ENCODE peak calls at places on chromosomes 6 and 20, in six cellular contexts. C, B, L, H, K and M are unnamed samples.

GRCh38 chr6:104281370-104281769 is 578.3 kb downstream of the HACE1 start:
- DNase-seq in C (no peak), B (no peak), L (no peak), H (no peak), K (no peak), M (no peak)

GRCh38 chr6:90676516-90676915 is 89.6 kb upstream of the MAP3K7 start:
- DNase-seq in C (no peak), B (no peak), L (no peak), H (no peak), K (no peak), M (no peak)

GRCh38 chr6:110188791-110189190 is 8.6 kb downstream of the CDC40 start:
- DNase-seq in C (no peak), B (no peak), L (no peak), H (peak), K (no peak), M (no peak)

GRCh38 chr20:13430346-13431002 is 208.3 kb downstream of the TASP1 start:
- DNase-seq in C (no peak), B (no peak), L (peak), H (peak), K (no peak), M (no peak)

GRCh38 chr6:158640519-158640918 is 4.0 kb downstream of the DYNLT1 start:
- DNase-seq in C (no peak), B (no peak), L (no peak), H (no peak), K (peak), M (no peak)

GRCh38 chr6:142900467-142900961 is 44.5 kb downstream of the HIVEP2 start:
- DNase-seq in C (no peak), B (no peak), L (no peak), H (peak), K (peak), M (peak)

GRCh38 chr6:46746691-46747090 is at the start of gene ANKRD66:
- DNase-seq in C (no peak), B (no peak), L (no peak), H (no peak), K (no peak), M (no peak)

GRCh38 chr6:82955841-82956240 is 109.8 kb downstream of the UBE3D start:
- DNase-seq in C (no peak), B (no peak), L (no peak), H (peak), K (no peak), M (no peak)

GRCh38 chr20:3796477-3797225 is 541 bp downstream of the CDC25B start:
- DNase-seq in C (no peak), B (no peak), L (no peak), H (no peak), K (peak), M (no peak)

GRCh38 chr6:89002523-89002922 is 39.1 kb upstream of the RNGTT start:
- DNase-seq in C (no peak), B (no peak), L (no peak), H (no peak), K (no peak), M (no peak)

GRCh38 chr6:44775121-44775520 is 387.6 kb downstream of the CDC5L start:
- DNase-seq in C (no peak), B (no peak), L (no peak), H (no peak), K (no peak), M (no peak)

GRCh38 chr6:53866231-53866630 is 71.4 kb downstream of the LRRC1 start:
- DNase-seq in C (no peak), B (no peak), L (no peak), H (peak), K (no peak), M (no peak)

GRCh38 chr20:18416478-18416877 is 50.4 kb downstream of the DZANK1 start:
- DNase-seq in C (no peak), B (no peak), L (no peak), H (no peak), K (no peak), M (no peak)

GRCh38 chr20:18397090-18397489 is 69.7 kb downstream of the DZANK1 start:
- DNase-seq in C (no peak), B (no peak), L (no peak), H (no peak), K (no peak), M (no peak)

GRCh38 chr20:47568019-47568418 is 66.3 kb downstream of the NCOA3 start:
- DNase-seq in C (no peak), B (peak), L (peak), H (peak), K (no peak), M (peak)

GRCh38 chr6:81766482-81767069 is 14.1 kb upstream of the TENT5A start:
- DNase-seq in C (no peak), B (no peak), L (peak), H (peak), K (no peak), M (no peak)

GRCh38 chr6:83707829-83708545 is 914 bp downstream of the SNAP91 start:
- DNase-seq in C (no peak), B (peak), L (no peak), H (peak), K (no peak), M (no peak)

GRCh38 chr6:147909645-147910044 is 401.2 kb downstream of the SAMD5 start:
- DNase-seq in C (no peak), B (no peak), L (no peak), H (peak), K (no peak), M (no peak)

GRCh38 chr6:123994891-123995635 is 191.4 kb downstream of the NKAIN2 start:
- DNase-seq in C (no peak), B (no peak), L (no peak), H (no peak), K (no peak), M (no peak)

GRCh38 chr6:3484240-3484639 is 27.4 kb upstream of the SLC22A23 start:
- DNase-seq in C (no peak), B (no peak), L (no peak), H (peak), K (no peak), M (no peak)

GRCh38 chr6:101286146-101286545 is 107.4 kb upstream of the GRIK2 start:
- DNase-seq in C (no peak), B (no peak), L (no peak), H (no peak), K (no peak), M (no peak)

GRCh38 chr6:74892091-74892490 is 313.8 kb downstream of the COL12A1 start:
- DNase-seq in C (no peak), B (no peak), L (no peak), H (no peak), K (no peak), M (no peak)

DNA sequence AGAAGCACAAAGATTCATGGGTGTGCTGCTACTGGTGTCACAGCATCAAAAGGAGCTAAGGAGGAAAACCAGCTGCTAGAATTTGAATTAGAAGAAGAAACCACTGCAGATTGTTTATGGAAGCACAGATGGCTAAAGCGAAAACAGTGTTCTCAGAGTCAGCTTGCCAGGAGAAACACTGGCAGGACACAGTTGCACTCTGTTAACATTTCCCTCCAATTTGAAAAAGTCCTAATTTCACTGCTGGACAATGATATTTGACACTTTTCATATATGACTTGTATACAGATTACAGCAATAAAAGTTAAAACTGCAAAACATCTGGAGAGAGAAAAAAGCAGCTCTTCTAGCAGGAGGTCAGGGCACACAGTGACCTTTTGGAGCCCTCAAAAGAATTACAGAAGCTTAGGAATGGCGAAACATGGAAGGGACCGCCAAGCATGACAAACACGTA is 314.5 kb downstream of the COL12A1 start:
- DNase-seq in C (no peak), B (peak), L (no peak), H (no peak), K (no peak), M (no peak)
- H3K27ac ChIP-seq in C (no peak), B (no peak), L (no peak), H (no peak), K (no peak), M (no peak)

DNA sequence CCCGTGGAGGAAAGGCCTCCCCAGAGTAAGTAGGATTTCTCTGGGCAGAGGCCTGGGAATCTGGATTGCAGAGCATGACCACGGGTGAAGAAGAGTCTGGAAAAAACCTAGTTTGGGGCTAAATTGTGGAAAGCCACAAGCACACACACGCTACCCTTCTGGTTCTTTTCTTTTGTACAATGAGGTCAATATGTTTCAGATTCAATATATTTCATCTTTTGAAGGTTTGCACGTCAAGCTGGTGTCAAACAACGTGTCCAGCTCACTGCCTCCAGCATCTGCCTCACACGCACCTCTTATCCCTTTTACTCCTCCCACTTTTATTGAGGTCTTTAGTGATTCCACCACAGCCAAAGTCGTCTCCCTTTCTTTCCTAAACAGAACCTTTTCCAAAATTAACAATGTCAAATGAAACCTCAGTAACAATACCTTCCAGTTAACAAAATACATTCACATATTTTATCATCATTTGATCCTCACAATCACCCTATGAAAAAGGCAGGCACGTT is 773 bp upstream of the EPB41L2 start:
- DNase-seq in C (no peak), B (peak), L (no peak), H (no peak), K (peak), M (no peak)
- H3K27ac ChIP-seq in C (peak), B (peak), L (peak), H (peak), K (no peak), M (peak)

GRCh38 chr6:42563697-42564495 is at the start of gene UBR2:
- DNase-seq in C (peak), B (peak), L (peak), H (peak), K (peak), M (peak)
- H3K27ac ChIP-seq in C (peak), B (peak), L (peak), H (peak), K (peak), M (peak)

DNA sequence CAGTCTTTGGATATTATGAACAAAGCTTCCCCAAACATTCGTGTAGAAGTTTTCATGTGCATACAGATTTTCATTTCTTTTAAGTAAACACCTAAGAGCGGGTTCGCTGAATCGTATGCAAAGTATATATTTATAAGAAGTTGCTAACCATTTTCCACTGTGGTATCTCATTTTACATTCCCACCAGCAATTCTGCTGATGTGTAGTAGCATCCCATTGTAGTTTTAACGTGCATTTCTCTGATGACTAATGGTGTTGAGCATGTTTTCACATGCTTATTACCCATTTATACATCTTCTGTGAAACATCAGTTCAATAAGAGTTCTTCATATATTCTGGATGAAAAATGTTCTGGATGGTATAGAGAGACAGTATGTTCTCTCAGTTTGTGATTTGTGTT is 97.4 kb downstream of the IYD start:
- DNase-seq in C (no peak), B (no peak), L (no peak), H (peak), K (no peak), M (no peak)
- H3K27ac ChIP-seq in C (no peak), B (no peak), L (no peak), H (no peak), K (no peak), M (no peak)

DNA sequence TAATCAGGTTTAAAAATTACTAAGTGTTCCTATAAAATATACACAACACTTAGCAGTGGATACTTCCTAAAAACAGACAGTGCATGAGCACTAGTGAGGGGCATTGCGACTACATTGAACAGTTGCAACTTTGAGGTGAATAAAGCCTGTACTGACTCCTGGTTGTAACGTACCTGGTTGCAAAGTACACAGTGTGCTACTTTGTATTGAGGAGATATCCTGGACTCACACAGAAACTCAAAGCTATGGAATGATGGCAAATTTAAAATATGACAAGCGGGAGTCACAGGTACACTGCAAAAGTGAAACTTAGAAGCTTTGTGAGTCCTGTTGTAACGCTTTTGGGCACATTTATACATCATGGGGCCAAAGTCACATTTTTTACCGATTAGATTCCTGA is 55.6 kb upstream of the HLA-A start:
- DNase-seq in C (no peak), B (no peak), L (no peak), H (no peak), K (no peak), M (no peak)
- H3K27ac ChIP-seq in C (peak), B (peak), L (no peak), H (no peak), K (no peak), M (no peak)

GRCh38 chr6:16362819-16363589 is 124.6 kb downstream of the GMPR start:
- DNase-seq in C (no peak), B (no peak), L (no peak), H (no peak), K (no peak), M (no peak)
- H3K27ac ChIP-seq in C (no peak), B (no peak), L (no peak), H (no peak), K (no peak), M (no peak)

DNA sequence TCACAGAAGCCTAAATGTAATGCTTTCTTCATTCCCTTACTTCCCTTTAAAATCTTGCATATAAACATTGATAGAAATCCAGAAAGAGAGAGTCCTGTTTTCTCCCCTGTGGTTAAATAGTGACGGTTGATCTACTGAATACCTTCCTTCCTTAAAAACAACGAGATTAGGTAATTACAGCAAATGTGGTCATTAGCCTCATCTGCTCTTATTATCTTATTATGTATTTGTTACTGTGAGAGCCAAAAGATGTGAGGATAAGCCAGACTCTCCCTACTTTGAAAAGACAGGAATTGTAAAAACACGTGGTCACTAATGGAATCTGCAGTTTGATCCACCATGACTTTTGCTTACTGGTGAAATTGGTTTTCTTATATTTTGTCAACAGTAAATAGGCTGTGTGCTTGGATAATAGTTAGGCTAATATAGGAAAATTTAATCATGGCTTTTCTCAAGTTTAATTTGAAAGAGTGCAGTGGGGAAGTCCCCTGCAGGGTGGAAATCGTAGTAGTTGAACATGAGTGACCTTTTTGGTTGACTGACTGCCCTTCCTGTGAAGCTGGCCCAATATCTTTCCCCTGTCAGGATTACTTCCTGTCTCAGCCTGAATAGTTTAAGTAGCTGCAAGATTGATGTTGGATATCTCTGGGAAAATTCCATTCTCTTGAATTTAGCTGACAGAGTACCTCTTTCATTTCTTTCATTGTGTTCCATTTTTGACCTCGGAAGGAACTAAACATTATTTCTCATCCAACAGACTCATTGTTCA is 62.8 kb downstream of the JARID2 start:
- DNase-seq in C (no peak), B (no peak), L (no peak), H (peak), K (no peak), M (no peak)
- H3K27ac ChIP-seq in C (peak), B (no peak), L (no peak), H (no peak), K (no peak), M (no peak)